ENCODE peak calls at places on chromosomes 3 and 15, in nine cellular contexts. G is Right ventricle myocardium superior, O is T-helper 1 cell, V is GM12891, J is EL, I is Calu3, U is HEK293T, P is BE2C, S is dermis microvascular lymphatic vessel endothelial cell. F is an unnamed sample.

GRCh38 chr3:13475871-13476590 is 4.1 kb upstream of the HDAC11 start:
- DNase-seq in G (no peak), O (no peak), V (no peak), J (no peak), I (no peak), U (no peak), P (no peak), S (no peak), F (peak; percentile 56)

GRCh38 chr3:194422188-194422587 is 23.1 kb upstream of the GP5 start:
- DNase-seq in G (no peak), O (no peak), V (no peak), J (peak; percentile 49), I (no peak), U (no peak), P (no peak), S (peak; percentile 54), F (no peak)

GRCh38 chr3:171649282-171649681 is 161.0 kb downstream of the PLD1 start:
- DNase-seq in G (no peak), O (no peak), V (no peak), J (no peak), I (no peak), U (no peak), P (no peak), S (no peak), F (no peak)

GRCh38 chr15:55515991-55516776 is 8.2 kb upstream of the DNAAF4 start:
- DNase-seq in G (no peak), O (no peak), V (no peak), J (no peak), I (no peak), U (no peak), P (no peak), S (no peak), F (no peak)

GRCh38 chr15:73081321-73081958 is 29.2 kb downstream of the NEO1 start:
- DNase-seq in G (no peak), O (no peak), V (no peak), J (peak; percentile 45), I (peak; percentile 45), U (peak; percentile 16), P (peak; percentile 19), S (peak; percentile 71), F (no peak)

GRCh38 chr3:136883967-136884720 is 22.1 kb downstream of the NCK1 start:
- DNase-seq in G (no peak), O (no peak), V (no peak), J (no peak), I (no peak), U (no peak), P (no peak), S (no peak), F (no peak)

GRCh38 chr3:38214560-38214959 is 49.2 kb downstream of the OXSR1 start:
- DNase-seq in G (no peak), O (no peak), V (no peak), J (no peak), I (no peak), U (no peak), P (no peak), S (no peak), F (no peak)

GRCh38 chr15:31393441-31394091 is 66.9 kb downstream of the KLF13 start:
- DNase-seq in G (no peak), O (no peak), V (no peak), J (no peak), I (no peak), U (no peak), P (no peak), S (no peak), F (peak; percentile 74)

GRCh38 chr3:182241777-182242556 is 530.2 kb downstream of the SOX2 start:
- DNase-seq in G (peak; percentile 61), O (no peak), V (no peak), J (no peak), I (no peak), U (no peak), P (peak; percentile 36), S (no peak), F (no peak)

GRCh38 chr3:30770387-30770786 is 124.1 kb downstream of the GADL1 start:
- DNase-seq in G (no peak), O (no peak), V (no peak), J (peak; percentile 95), I (peak; percentile 35), U (no peak), P (no peak), S (peak; percentile 70), F (peak; percentile 81)

GRCh38 chr15:50415752-50416404 is 8.3 kb upstream of the USP8 start:
- DNase-seq in G (no peak), O (no peak), V (no peak), J (peak; percentile 6), I (no peak), U (no peak), P (no peak), S (no peak), F (no peak)

GRCh38 chr3:114973576-114973975 is 173.5 kb downstream of the ZBTB20 start:
- DNase-seq in G (no peak), O (no peak), V (no peak), J (no peak), I (no peak), U (no peak), P (no peak), S (no peak), F (no peak)

GRCh38 chr3:70829101-70829500 is 516.7 kb upstream of the MDFIC2 start:
- DNase-seq in G (no peak), O (no peak), V (no peak), J (peak; percentile 51), I (no peak), U (no peak), P (no peak), S (peak; percentile 91), F (peak; percentile 80)

GRCh38 chr3:13192471-13193213 is 119.4 kb upstream of the IQSEC1 start:
- DNase-seq in G (no peak), O (no peak), V (no peak), J (no peak), I (peak; percentile 37), U (peak; percentile 38), P (peak; percentile 16), S (peak; percentile 30), F (peak; percentile 64)

GRCh38 chr15:50880651-50881114 is 27.8 kb upstream of the AP4E1 start:
- DNase-seq in G (no peak), O (no peak), V (no peak), J (peak; percentile 72), I (no peak), U (no peak), P (no peak), S (no peak), F (no peak)

GRCh38 chr3:31941230-31941632 is 39.8 kb downstream of the OSBPL10 start:
- DNase-seq in G (no peak), O (no peak), V (no peak), J (no peak), I (no peak), U (no peak), P (no peak), S (peak; percentile 86), F (no peak)